ENCODE peak calls at places on chromosomes 6 and 20, in six cellular contexts. P is hippocampal formation; L is iris pigment epithelial cell; C is stimulated activated naive CD8-positive, alpha-beta T cell treated with anti-CD3 and anti-CD28 coated beads, Interleukin-15, Interleukin-2, amounts not matched to agents 100 U/mL and 50 U/mL, for 24 hours; K is HTR-8/SVneo; G is sigmoid colon. I is an unnamed sample.

GRCh38 chr20:56750430-56750829 is 121.3 kb downstream of the TFAP2C start:
- DNase-seq in P (peak; percentile 4), L (peak; percentile 12), C (no peak), K (no peak), G (no peak), I (peak; percentile 8)

GRCh38 chr6:108549241-108549640 is 11.5 kb upstream of the FOXO3 start:
- DNase-seq in P (no peak), L (no peak), C (no peak), K (no peak), G (no peak), I (no peak)

GRCh38 chr6:107064579-107065065 is 36.6 kb downstream of the MTRES1 start:
- DNase-seq in P (no peak), L (peak; percentile 84), C (peak; percentile 39), K (peak; percentile 51), G (no peak), I (peak; percentile 85)

GRCh38 chr6:50030777-50031562 is 9.2 kb upstream of the DEFB110 start:
- DNase-seq in P (no peak), L (no peak), C (no peak), K (peak; percentile 5), G (no peak), I (peak; percentile 45)

GRCh38 chr20:61411743-61412142 is 159.7 kb downstream of the CDH4 start:
- DNase-seq in P (no peak), L (no peak), C (no peak), K (no peak), G (no peak), I (no peak)

GRCh38 chr6:13290335-13290734 is 38.0 kb downstream of the TBC1D7 start:
- DNase-seq in P (no peak), L (no peak), C (no peak), K (no peak), G (no peak), I (no peak)

GRCh38 chr20:62364911-62365736 is 2.0 kb downstream of the LAMA5 start:
- DNase-seq in P (no peak), L (no peak), C (no peak), K (no peak), G (peak; percentile 91), I (no peak)

GRCh38 chr20:11012975-11013374 is 339.2 kb upstream of the JAG1 start:
- DNase-seq in P (no peak), L (peak; percentile 50), C (no peak), K (no peak), G (no peak), I (no peak)

GRCh38 chr20:48698507-48699267 is 129.1 kb downstream of the PREX1 start:
- DNase-seq in P (no peak), L (no peak), C (no peak), K (no peak), G (peak; percentile 33), I (peak; percentile 55)

GRCh38 chr6:56821005-56821432 is 133.9 kb upstream of the BEND6 start:
- DNase-seq in P (no peak), L (no peak), C (no peak), K (no peak), G (no peak), I (no peak)

GRCh38 chr6:133093957-133094356 is 147.2 kb upstream of the EYA4 start:
- DNase-seq in P (peak; percentile 87), L (no peak), C (no peak), K (no peak), G (no peak), I (no peak)

GRCh38 chr6:10962673-10963072 is 75.8 kb downstream of the SYCP2L start:
- DNase-seq in P (no peak), L (peak; percentile 91), C (no peak), K (peak; percentile 29), G (no peak), I (no peak)

GRCh38 chr6:107730106-107730505 is 94.0 kb downstream of the SCML4 start:
- DNase-seq in P (no peak), L (no peak), C (peak; percentile 55), K (no peak), G (no peak), I (no peak)